ENCODE peak calls at places on chromosomes 3 and 15, in five cellular contexts. E is WERI-Rb-1, W is transverse colon, O is PC-9, X is neural progenitor cell. K is an unnamed sample. For H3K9me3, the result is how much of the 10 kb centered on the place peaks cover.

GRCh38 chr15:99434506-99435137 is 131.2 kb upstream of the MEF2A start:
- DNase-seq in E (peak), W (no peak), O (no peak), X (no peak), K (peak)

GRCh38 chr3:127105587-127105986 is 87.3 kb upstream of the PRR23E start:
- DNase-seq in E (no peak), W (no peak), O (no peak), X (no peak), K (no peak)

GRCh38 chr3:172656602-172657001 is 54.3 kb downstream of the NCEH1 start:
- DNase-seq in E (no peak), W (no peak), O (no peak), X (no peak), K (no peak)

GRCh38 chr3:43338295-43338694 is 52.0 kb downstream of the SNRK start:
- DNase-seq in E (no peak), W (no peak), O (no peak), X (no peak), K (no peak)

GRCh38 chr15:99202176-99202552 is 47.2 kb downstream of the TTC23 start:
- DNase-seq in E (no peak), W (no peak), O (no peak), X (no peak), K (no peak)

GRCh38 chr3:122476532-122476931 is 38.2 kb downstream of the KPNA1 start:
- DNase-seq in E (no peak), W (no peak), O (no peak), X (no peak), K (no peak)

GRCh38 chr3:151085227-151085888 is at the start of gene MED12L:
- DNase-seq in E (peak), W (peak), O (peak), X (peak), K (peak)

GRCh38 chr3:134864644-134865043 is 69.6 kb downstream of the EPHB1 start:
- DNase-seq in E (no peak), W (no peak), O (no peak), X (no peak), K (no peak)

GRCh38 chr3:190728574-190729246 is 133.8 kb downstream of the GMNC start:
- DNase-seq in E (no peak), W (no peak), O (no peak), X (no peak), K (no peak)

DNA sequence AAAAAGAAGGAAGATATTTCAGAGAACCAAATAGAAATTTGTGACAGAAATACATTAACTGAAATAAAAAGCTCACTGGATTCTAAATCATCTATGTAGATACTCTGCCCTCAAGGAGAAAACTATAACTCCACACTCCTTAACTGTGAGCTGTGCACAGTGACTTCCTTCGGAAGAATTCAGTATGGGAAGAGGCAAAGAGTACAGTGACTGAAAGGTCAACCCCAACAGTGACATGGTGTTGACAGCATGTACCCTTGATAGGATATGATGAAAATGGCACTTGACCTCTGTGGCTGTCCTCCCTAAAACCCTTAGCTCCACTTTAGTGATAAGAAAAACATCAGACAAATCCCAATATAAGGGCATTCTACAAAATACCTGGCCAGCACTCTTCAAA is 165.5 kb downstream of the ATP10A start:
- DNase-seq in E (no peak), W (no peak), O (no peak), X (no peak), K (no peak)
- H3K9me3 ChIP-seq in E (under half), W (under half), O (under half), X (under half), K (under half)

GRCh38 chr15:61702224-61703120 is 357.8 kb downstream of the VPS13C start:
- DNase-seq in E (no peak), W (no peak), O (peak), X (peak), K (no peak)
- TF ChIP-seq CTCF in E (peak), W (peak), O (no peak), X (peak), K (peak)

GRCh38 chr3:180888992-180889560 is 23.4 kb upstream of the FXR1 start:
- DNase-seq in E (no peak), W (no peak), O (no peak), X (no peak), K (no peak)
- H3K9me3 ChIP-seq in E (under half), W (under half), O (under half), X (under half), K (under half)

DNA sequence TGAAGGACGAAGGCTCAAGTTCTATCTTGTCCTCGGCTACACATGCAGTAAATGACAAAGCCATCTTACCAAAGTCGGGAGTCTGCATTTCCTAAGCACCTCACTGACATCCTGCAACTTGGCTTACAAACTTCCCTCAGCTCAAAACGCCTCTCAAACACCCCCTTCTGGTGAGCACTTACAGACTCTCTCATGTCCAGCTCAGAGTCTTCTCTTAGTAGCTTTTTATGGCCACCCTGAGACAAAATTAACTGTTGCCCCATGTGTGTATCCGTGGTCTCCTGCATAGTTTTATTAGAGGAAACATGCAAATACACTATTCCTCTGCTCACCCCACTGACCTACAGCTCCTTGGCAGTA is 819.7 kb downstream of the FHIT start:
- DNase-seq in E (peak), W (no peak), O (no peak), X (peak), K (no peak)
- TF ChIP-seq CTCF in E (peak), W (no peak), O (no peak), X (peak), K (no peak)

GRCh38 chr15:23606226-23606625 is 40.8 kb downstream of the MKRN3 start:
- DNase-seq in E (no peak), W (no peak), O (no peak), X (no peak), K (no peak)
- H3K9me3 ChIP-seq in E (under half), W (under half), O (under half), X (under half), K (under half)

GRCh38 chr15:57345584-57345983 is 30.7 kb upstream of the CGNL1 start:
- DNase-seq in E (peak), W (no peak), O (no peak), X (peak), K (no peak)
- TF ChIP-seq CTCF in E (peak), W (no peak), O (no peak), X (peak), K (no peak)

DNA sequence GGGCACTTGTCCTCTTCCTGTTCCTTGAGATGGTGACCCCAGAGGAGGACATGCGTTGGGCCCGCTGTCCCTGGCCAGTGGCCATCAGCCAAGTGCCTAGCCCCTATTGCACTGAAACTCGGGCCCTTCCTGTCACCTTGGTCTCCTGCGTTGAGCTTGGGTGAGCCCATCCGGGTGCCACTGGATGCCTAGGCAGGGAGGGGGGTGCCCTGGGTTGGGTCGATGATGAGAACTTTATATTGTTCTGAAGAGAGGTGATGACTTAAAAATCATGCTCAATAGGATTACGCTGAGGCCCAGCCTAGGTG is 221.8 kb downstream of the SNRPN start:
- DNase-seq in E (peak), W (peak), O (no peak), X (no peak), K (peak)
- H3K9me3 ChIP-seq in E (under half), W (under half), O (under half), X (under half), K (half or more)

GRCh38 chr3:49903451-49904424 is at the start of gene MST1R:
- DNase-seq in E (no peak), W (peak), O (peak), X (peak), K (peak)
- TF ChIP-seq CTCF in E (no peak), W (no peak), O (no peak), X (no peak), K (no peak)

GRCh38 chr3:1892459-1892858 is 206.2 kb upstream of the CNTN4 start:
- DNase-seq in E (no peak), W (no peak), O (no peak), X (no peak), K (no peak)
- H3K9me3 ChIP-seq in E (under half), W (under half), O (under half), X (under half), K (half or more)